ENCODE peak calls at places on chromosomes 16 and 17, in five cellular contexts. One of them, this sample, is unnamed.

GRCh38 chr17:41326173-41327145 is 10.9 kb upstream of the KRTAP17-1 start:
- DNase-seq in stimulated activated CD8-positive, alpha-beta memory T cell treated with anti-CD3 and anti-CD28 coated beads, Interleukin-12 subunit alpha, Interleukin-12 subunit beta, amount 100 ng/mL, for 4 hours: no peak
- DNase-seq in NAMALWA: no peak
- DNase-seq in activated CD8-positive, alpha-beta T cell treated with anti-CD3 and anti-CD28 coated beads, Interleukin-2, amount 10 ng/mL, durations not matched to agents 7 days and 5 days: no peak
- DNase-seq in activated T-cell treated with anti-CD3 and anti-CD28 coated beads for 1 hour: no peak
- DNase-seq in this sample: no peak

GRCh38 chr16:67163164-67163902 is 1.2 kb upstream of the HSF4 start:
- DNase-seq in stimulated activated CD8-positive, alpha-beta memory T cell treated with anti-CD3 and anti-CD28 coated beads, Interleukin-12 subunit alpha, Interleukin-12 subunit beta, amount 100 ng/mL, for 4 hours: no peak
- DNase-seq in NAMALWA: no peak
- DNase-seq in activated CD8-positive, alpha-beta T cell treated with anti-CD3 and anti-CD28 coated beads, Interleukin-2, amount 10 ng/mL, durations not matched to agents 7 days and 5 days: peak
- DNase-seq in activated T-cell treated with anti-CD3 and anti-CD28 coated beads for 1 hour: no peak
- DNase-seq in this sample: no peak

GRCh38 chr17:57309479-57309878 is 53.2 kb downstream of the MSI2 start:
- DNase-seq in stimulated activated CD8-positive, alpha-beta memory T cell treated with anti-CD3 and anti-CD28 coated beads, Interleukin-12 subunit alpha, Interleukin-12 subunit beta, amount 100 ng/mL, for 4 hours: no peak
- DNase-seq in NAMALWA: no peak
- DNase-seq in activated CD8-positive, alpha-beta T cell treated with anti-CD3 and anti-CD28 coated beads, Interleukin-2, amount 10 ng/mL, durations not matched to agents 7 days and 5 days: no peak
- DNase-seq in activated T-cell treated with anti-CD3 and anti-CD28 coated beads for 1 hour: no peak
- DNase-seq in this sample: no peak

GRCh38 chr17:7019406-7019805 is 3.4 kb upstream of the BCL6B start:
- DNase-seq in stimulated activated CD8-positive, alpha-beta memory T cell treated with anti-CD3 and anti-CD28 coated beads, Interleukin-12 subunit alpha, Interleukin-12 subunit beta, amount 100 ng/mL, for 4 hours: no peak
- DNase-seq in NAMALWA: no peak
- DNase-seq in activated CD8-positive, alpha-beta T cell treated with anti-CD3 and anti-CD28 coated beads, Interleukin-2, amount 10 ng/mL, durations not matched to agents 7 days and 5 days: no peak
- DNase-seq in activated T-cell treated with anti-CD3 and anti-CD28 coated beads for 1 hour: no peak
- DNase-seq in this sample: no peak

GRCh38 chr17:10251212-10251948 is 53.0 kb upstream of the GAS7 start:
- DNase-seq in stimulated activated CD8-positive, alpha-beta memory T cell treated with anti-CD3 and anti-CD28 coated beads, Interleukin-12 subunit alpha, Interleukin-12 subunit beta, amount 100 ng/mL, for 4 hours: no peak
- DNase-seq in NAMALWA: no peak
- DNase-seq in activated CD8-positive, alpha-beta T cell treated with anti-CD3 and anti-CD28 coated beads, Interleukin-2, amount 10 ng/mL, durations not matched to agents 7 days and 5 days: no peak
- DNase-seq in activated T-cell treated with anti-CD3 and anti-CD28 coated beads for 1 hour: no peak
- DNase-seq in this sample: no peak

GRCh38 chr17:17621254-17621653 is 29.7 kb upstream of the PEMT start:
- DNase-seq in stimulated activated CD8-positive, alpha-beta memory T cell treated with anti-CD3 and anti-CD28 coated beads, Interleukin-12 subunit alpha, Interleukin-12 subunit beta, amount 100 ng/mL, for 4 hours: no peak
- DNase-seq in NAMALWA: no peak
- DNase-seq in activated CD8-positive, alpha-beta T cell treated with anti-CD3 and anti-CD28 coated beads, Interleukin-2, amount 10 ng/mL, durations not matched to agents 7 days and 5 days: no peak
- DNase-seq in activated T-cell treated with anti-CD3 and anti-CD28 coated beads for 1 hour: no peak
- DNase-seq in this sample: no peak

GRCh38 chr16:69417537-69418199 is 6.8 kb upstream of the CYB5B start:
- DNase-seq in stimulated activated CD8-positive, alpha-beta memory T cell treated with anti-CD3 and anti-CD28 coated beads, Interleukin-12 subunit alpha, Interleukin-12 subunit beta, amount 100 ng/mL, for 4 hours: no peak
- DNase-seq in NAMALWA: no peak
- DNase-seq in activated CD8-positive, alpha-beta T cell treated with anti-CD3 and anti-CD28 coated beads, Interleukin-2, amount 10 ng/mL, durations not matched to agents 7 days and 5 days: no peak
- DNase-seq in activated T-cell treated with anti-CD3 and anti-CD28 coated beads for 1 hour: no peak
- DNase-seq in this sample: no peak

GRCh38 chr17:82752371-82753200 is 721 bp downstream of the TBCD start:
- DNase-seq in stimulated activated CD8-positive, alpha-beta memory T cell treated with anti-CD3 and anti-CD28 coated beads, Interleukin-12 subunit alpha, Interleukin-12 subunit beta, amount 100 ng/mL, for 4 hours: no peak
- DNase-seq in NAMALWA: peak
- DNase-seq in activated CD8-positive, alpha-beta T cell treated with anti-CD3 and anti-CD28 coated beads, Interleukin-2, amount 10 ng/mL, durations not matched to agents 7 days and 5 days: peak
- DNase-seq in activated T-cell treated with anti-CD3 and anti-CD28 coated beads for 1 hour: no peak
- DNase-seq in this sample: peak

GRCh38 chr16:48613061-48613957 is 3.3 kb upstream of the N4BP1 start:
- DNase-seq in stimulated activated CD8-positive, alpha-beta memory T cell treated with anti-CD3 and anti-CD28 coated beads, Interleukin-12 subunit alpha, Interleukin-12 subunit beta, amount 100 ng/mL, for 4 hours: no peak
- DNase-seq in NAMALWA: peak
- DNase-seq in activated CD8-positive, alpha-beta T cell treated with anti-CD3 and anti-CD28 coated beads, Interleukin-2, amount 10 ng/mL, durations not matched to agents 7 days and 5 days: peak
- DNase-seq in activated T-cell treated with anti-CD3 and anti-CD28 coated beads for 1 hour: no peak
- DNase-seq in this sample: no peak

GRCh38 chr17:48577946-48578615 is at the start of gene HOXB4:
- DNase-seq in stimulated activated CD8-positive, alpha-beta memory T cell treated with anti-CD3 and anti-CD28 coated beads, Interleukin-12 subunit alpha, Interleukin-12 subunit beta, amount 100 ng/mL, for 4 hours: no peak
- DNase-seq in NAMALWA: peak
- DNase-seq in activated CD8-positive, alpha-beta T cell treated with anti-CD3 and anti-CD28 coated beads, Interleukin-2, amount 10 ng/mL, durations not matched to agents 7 days and 5 days: peak
- DNase-seq in activated T-cell treated with anti-CD3 and anti-CD28 coated beads for 1 hour: no peak
- DNase-seq in this sample: peak

GRCh38 chr16:79599837-79600635 is 501 bp downstream of the MAF start:
- DNase-seq in stimulated activated CD8-positive, alpha-beta memory T cell treated with anti-CD3 and anti-CD28 coated beads, Interleukin-12 subunit alpha, Interleukin-12 subunit beta, amount 100 ng/mL, for 4 hours: peak
- DNase-seq in NAMALWA: no peak
- DNase-seq in activated CD8-positive, alpha-beta T cell treated with anti-CD3 and anti-CD28 coated beads, Interleukin-2, amount 10 ng/mL, durations not matched to agents 7 days and 5 days: peak
- DNase-seq in activated T-cell treated with anti-CD3 and anti-CD28 coated beads for 1 hour: no peak
- DNase-seq in this sample: no peak

GRCh38 chr16:11603331-11603750 is 16.6 kb upstream of the LITAF start:
- DNase-seq in stimulated activated CD8-positive, alpha-beta memory T cell treated with anti-CD3 and anti-CD28 coated beads, Interleukin-12 subunit alpha, Interleukin-12 subunit beta, amount 100 ng/mL, for 4 hours: no peak
- DNase-seq in NAMALWA: no peak
- DNase-seq in activated CD8-positive, alpha-beta T cell treated with anti-CD3 and anti-CD28 coated beads, Interleukin-2, amount 10 ng/mL, durations not matched to agents 7 days and 5 days: no peak
- DNase-seq in activated T-cell treated with anti-CD3 and anti-CD28 coated beads for 1 hour: no peak
- DNase-seq in this sample: no peak

GRCh38 chr17:70520447-70520846 is 351.1 kb downstream of the KCNJ2 start:
- DNase-seq in stimulated activated CD8-positive, alpha-beta memory T cell treated with anti-CD3 and anti-CD28 coated beads, Interleukin-12 subunit alpha, Interleukin-12 subunit beta, amount 100 ng/mL, for 4 hours: no peak
- DNase-seq in NAMALWA: no peak
- DNase-seq in activated CD8-positive, alpha-beta T cell treated with anti-CD3 and anti-CD28 coated beads, Interleukin-2, amount 10 ng/mL, durations not matched to agents 7 days and 5 days: no peak
- DNase-seq in activated T-cell treated with anti-CD3 and anti-CD28 coated beads for 1 hour: no peak
- DNase-seq in this sample: no peak